ENCODE peak calls at places on chromosomes 13 and 19, in seven cellular contexts. S, U, F, M, O, Z and V are unnamed samples.

GRCh38 chr13:114129649-114130062 is 2.8 kb downstream of the RASA3 start:
- DNase-seq in O (no peak), M (no peak), F (no peak), Z (no peak), U (no peak), S (no peak), V (no peak)

GRCh38 chr13:32940601-32941000 is 75.6 kb upstream of the KL start:
- DNase-seq in Z (peak; percentile 7), F (no peak), S (no peak), M (no peak), O (no peak), U (peak; percentile 34), V (no peak)

GRCh38 chr13:104389722-104390121 is 1323.5 kb upstream of the SLC10A2 start:
- DNase-seq in M (no peak), S (no peak), F (no peak), U (no peak), O (no peak), Z (no peak), V (no peak)

GRCh38 chr13:114149774-114150740 is 17.6 kb upstream of the RASA3 start:
- DNase-seq in U (no peak), Z (no peak), M (no peak), S (no peak), O (peak; percentile 95), F (no peak), V (peak; percentile 83)

GRCh38 chr19:34480971-34481821 is at the start of gene WTIP:
- DNase-seq in S (peak; percentile 80), F (no peak), U (peak; percentile 88), Z (peak; percentile 54), M (peak; percentile 86), O (no peak), V (no peak)

GRCh38 chr19:40592170-40592569 is 9.0 kb upstream of the LTBP4 start:
- DNase-seq in F (no peak), Z (peak; percentile 44), S (no peak), U (peak; percentile 60), M (no peak), O (peak; percentile 37), V (peak; percentile 42)

GRCh38 chr19:17337675-17338439 is 504 bp downstream of the GTPBP3 start:
- DNase-seq in O (no peak), F (no peak), U (peak; percentile 46), Z (no peak), S (no peak), M (no peak), V (no peak)

GRCh38 chr13:31774186-31774585 is 34.9 kb downstream of the RXFP2 start:
- DNase-seq in U (no peak), Z (no peak), S (no peak), O (no peak), F (no peak), M (no peak), V (no peak)

GRCh38 chr13:110757296-110757695 is 43.8 kb downstream of the ING1 start:
- DNase-seq in Z (no peak), M (no peak), F (no peak), O (no peak), U (no peak), S (no peak), V (no peak)

GRCh38 chr19:37079238-37079637 is 1.0 kb downstream of the ZNF420 start:
- DNase-seq in O (no peak), M (no peak), U (peak; percentile 1), Z (no peak), F (no peak), S (no peak), V (no peak)

GRCh38 chr19:56155124-56155687 is 14.1 kb downstream of the ZNF444 start:
- DNase-seq in U (no peak), M (no peak), S (no peak), F (no peak), Z (no peak), O (no peak), V (no peak)

GRCh38 chr19:48069435-48069834 is 25.6 kb upstream of the CABP5 start:
- DNase-seq in O (no peak), Z (no peak), F (no peak), M (no peak), U (no peak), S (no peak), V (no peak)

GRCh38 chr19:28126499-28126898 is 1086.5 kb downstream of the UQCRFS1 start:
- DNase-seq in Z (no peak), M (no peak), U (no peak), S (no peak), O (no peak), F (no peak), V (no peak)

GRCh38 chr19:51122112-51122981 is 2.4 kb upstream of the SIGLEC9 start:
- DNase-seq in Z (no peak), S (no peak), M (no peak), F (no peak), O (no peak), U (no peak), V (no peak)

GRCh38 chr19:50869479-50869878 is 3.8 kb upstream of the KLK2 start:
- DNase-seq in F (no peak), O (no peak), M (no peak), U (no peak), S (no peak), Z (no peak), V (no peak)

GRCh38 chr13:46598140-46598819 is 45.3 kb downstream of the LRCH1 start:
- DNase-seq in Z (no peak), M (no peak), U (no peak), S (no peak), F (no peak), O (no peak), V (no peak)

GRCh38 chr13:95411641-95412040 is 110.4 kb upstream of the ABCC4 start:
- DNase-seq in S (peak; percentile 0), Z (no peak), F (no peak), U (peak; percentile 8), M (no peak), O (no peak), V (peak; percentile 68)

GRCh38 chr13:25169951-25170553 is 2.0 kb downstream of the AMER2 start:
- DNase-seq in S (no peak), Z (no peak), M (peak; percentile 72), F (no peak), U (no peak), O (no peak), V (no peak)

GRCh38 chr19:17090501-17091074 is 15.0 kb downstream of the MYO9B start:
- DNase-seq in O (no peak), S (no peak), Z (no peak), M (no peak), F (no peak), U (peak; percentile 80), V (no peak)

GRCh38 chr19:799076-799881 is 2.0 kb downstream of the PTBP1 start:
- DNase-seq in O (no peak), Z (no peak), M (peak; percentile 53), S (no peak), U (peak; percentile 61), F (no peak), V (peak; percentile 23)

GRCh38 chr13:77124423-77124822 is 97.5 kb upstream of the FBXL3 start:
- DNase-seq in O (no peak), Z (no peak), M (no peak), U (no peak), F (no peak), S (no peak), V (no peak)

GRCh38 chr13:51168623-51169022 is 53.6 kb upstream of the FAM124A start:
- DNase-seq in O (no peak), F (no peak), M (no peak), S (no peak), Z (no peak), U (no peak), V (no peak)

GRCh38 chr19:51002542-51003311 is 1.3 kb upstream of the KLK8 start:
- DNase-seq in Z (no peak), M (no peak), S (no peak), O (no peak), U (peak; percentile 21), F (no peak), V (no peak)

GRCh38 chr19:8526345-8527062 is 12.5 kb upstream of the ZNF414 start:
- DNase-seq in U (peak; percentile 93), S (peak; percentile 78), F (no peak), O (no peak), M (peak; percentile 95), Z (peak; percentile 86), V (no peak)

GRCh38 chr19:47022541-47023447 is 3.2 kb downstream of the NPAS1 start:
- DNase-seq in F (no peak), U (no peak), Z (no peak), S (no peak), M (peak; percentile 57), O (no peak), V (peak; percentile 56)

GRCh38 chr19:42271045-42271419 is 2.0 kb downstream of the CIC start:
- DNase-seq in M (no peak), U (no peak), F (no peak), Z (no peak), S (no peak), O (no peak), V (no peak)